ENCODE peak calls at places on chromosomes 7 and 10, in seven cellular contexts. C is NCI-H1092 treated with DMSO at 0.1 percent for 48 hours; P is stimulated activated CD8-positive, alpha-beta memory T cell treated with anti-CD3 and anti-CD28 coated beads, Interleukin-4, amount 100 ng/mL, for 24 hours; N is iris pigment epithelial cell; D is foreskin fibroblast; Q is amniotic stem cell; R is astrocyte of the cerebellum. B is an unnamed sample.

GRCh38 chr10:103657061-103657591 is 163.6 kb downstream of the NEURL1 start:
- DNase-seq in C (no peak), P (no peak), N (no peak), D (no peak), Q (no peak), R (no peak), B (no peak)

GRCh38 chr7:127678330-127678729 is 26.3 kb downstream of the SND1 start:
- DNase-seq in C (no peak), P (no peak), N (peak), D (no peak), Q (no peak), R (peak), B (no peak)

GRCh38 chr7:2105917-2106316 is 126.8 kb downstream of the MAD1L1 start:
- DNase-seq in C (no peak), P (no peak), N (no peak), D (no peak), Q (no peak), R (no peak), B (no peak)

GRCh38 chr10:13349776-13350274 is 1.7 kb upstream of the SEPHS1 start:
- DNase-seq in C (no peak), P (no peak), N (peak), D (peak), Q (no peak), R (no peak), B (no peak)

GRCh38 chr10:127990846-127991542 is 84.1 kb downstream of the PTPRE start:
- DNase-seq in C (no peak), P (peak), N (peak), D (peak), Q (no peak), R (peak), B (peak)

GRCh38 chr10:71999360-72000072 is 35.3 kb downstream of the CHST3 start:
- DNase-seq in C (peak), P (no peak), N (peak), D (peak), Q (no peak), R (no peak), B (no peak)

GRCh38 chr10:73635781-73636180 is 5.5 kb downstream of the MYOZ1 start:
- DNase-seq in C (no peak), P (no peak), N (no peak), D (no peak), Q (no peak), R (no peak), B (no peak)

GRCh38 chr10:50325449-50326188 is 74.3 kb upstream of the ASAH2 start:
- DNase-seq in C (no peak), P (no peak), N (peak), D (peak), Q (peak), R (peak), B (no peak)

GRCh38 chr7:134419085-134419484 is 39.8 kb downstream of the AKR1B1 start:
- DNase-seq in C (no peak), P (no peak), N (no peak), D (no peak), Q (no peak), R (no peak), B (no peak)

GRCh38 chr7:140656548-140657515 is 15.9 kb upstream of the ADCK2 start:
- DNase-seq in C (no peak), P (no peak), N (peak), D (peak), Q (no peak), R (no peak), B (no peak)